ENCODE peak calls at places on chromosomes 7 and 10, in nine cellular contexts. X is brain microvascular endothelial cell, M is uterus, N is kidney epithelial cell, R is fibroblast of mammary gland, E is epithelial cell of esophagus, Q is NB4, V is HFF-Myc, W is suprapubic skin. D is an unnamed sample.

GRCh38 chr10:129525408-129525807 is 58.4 kb downstream of the MGMT start:
- DNase-seq in X (peak), M (peak), N (no peak), R (peak), E (peak), Q (no peak), V (peak), W (no peak), D (no peak)

GRCh38 chr10:89201345-89202032 is 5.6 kb downstream of the CH25H start:
- DNase-seq in X (no peak), M (no peak), N (no peak), R (peak), E (peak), Q (no peak), V (no peak), W (no peak), D (no peak)

GRCh38 chr7:6640246-6640721 is 3.2 kb downstream of the ZNF316 start:
- DNase-seq in X (peak), M (peak), N (no peak), R (peak), E (peak), Q (peak), V (peak), W (peak), D (no peak)

GRCh38 chr7:37908221-37908788 is 8.3 kb downstream of the SFRP4 start:
- DNase-seq in X (peak), M (no peak), N (no peak), R (peak), E (no peak), Q (no peak), V (no peak), W (no peak), D (no peak)

GRCh38 chr7:46032936-46033335 is 111.9 kb upstream of the IGFBP3 start:
- DNase-seq in X (peak), M (no peak), N (no peak), R (peak), E (peak), Q (no peak), V (no peak), W (no peak), D (no peak)

GRCh38 chr7:6359021-6359420 is 86.6 kb upstream of the CYTH3 start:
- DNase-seq in X (no peak), M (no peak), N (no peak), R (peak), E (no peak), Q (peak), V (no peak), W (no peak), D (no peak)

GRCh38 chr7:35676211-35676610 is 18.7 kb downstream of the HERPUD2 start:
- DNase-seq in X (no peak), M (no peak), N (no peak), R (no peak), E (no peak), Q (peak), V (no peak), W (no peak), D (no peak)

GRCh38 chr7:21507627-21508343 is 35.1 kb upstream of the DNAH11 start:
- DNase-seq in X (peak), M (no peak), N (no peak), R (peak), E (peak), Q (peak), V (peak), W (no peak), D (no peak)

GRCh38 chr7:100435401-100436304 is 644 bp downstream of the PPP1R35 start:
- DNase-seq in X (no peak), M (no peak), N (no peak), R (no peak), E (peak), Q (peak), V (no peak), W (no peak), D (peak)

GRCh38 chr10:91340613-91341362 is 69.4 kb upstream of the HECTD2 start:
- DNase-seq in X (peak), M (no peak), N (peak), R (peak), E (peak), Q (no peak), V (peak), W (no peak), D (no peak)

GRCh38 chr10:78342787-78343186 is 309.1 kb downstream of the RPS24 start:
- DNase-seq in X (no peak), M (peak), N (no peak), R (no peak), E (no peak), Q (no peak), V (no peak), W (peak), D (no peak)

GRCh38 chr10:61973169-61973568 is 71.7 kb downstream of the ARID5B start:
- DNase-seq in X (no peak), M (no peak), N (no peak), R (peak), E (no peak), Q (no peak), V (no peak), W (no peak), D (no peak)

DNA sequence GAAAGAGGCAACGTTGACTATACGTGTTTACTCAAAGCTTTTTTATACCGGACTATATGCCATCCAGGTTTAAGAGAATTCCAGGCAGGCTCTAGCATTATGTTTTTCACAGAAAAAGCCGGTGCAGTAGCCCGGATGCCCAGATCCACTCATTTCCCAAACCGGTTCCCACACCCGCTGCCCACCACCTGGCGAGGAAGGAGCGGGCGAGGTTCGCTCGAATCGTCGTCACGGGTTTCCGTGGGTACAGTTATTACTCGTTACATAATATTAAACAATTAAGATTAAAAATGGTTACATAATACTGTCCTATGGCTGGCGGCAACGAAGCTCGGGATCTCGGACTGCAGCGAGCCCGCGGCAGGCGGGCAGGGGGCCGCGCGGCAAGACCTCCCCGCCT is 802 bp downstream of the GRB10 start:
- DNase-seq in X (no peak), M (no peak), N (no peak), R (no peak), E (no peak), Q (no peak), V (no peak), W (no peak), D (no peak)
- H3K4me3 ChIP-seq in X (peak), M (no peak), N (peak), R (no peak), E (peak), Q (no peak), V (peak), W (peak), D (no peak)

DNA sequence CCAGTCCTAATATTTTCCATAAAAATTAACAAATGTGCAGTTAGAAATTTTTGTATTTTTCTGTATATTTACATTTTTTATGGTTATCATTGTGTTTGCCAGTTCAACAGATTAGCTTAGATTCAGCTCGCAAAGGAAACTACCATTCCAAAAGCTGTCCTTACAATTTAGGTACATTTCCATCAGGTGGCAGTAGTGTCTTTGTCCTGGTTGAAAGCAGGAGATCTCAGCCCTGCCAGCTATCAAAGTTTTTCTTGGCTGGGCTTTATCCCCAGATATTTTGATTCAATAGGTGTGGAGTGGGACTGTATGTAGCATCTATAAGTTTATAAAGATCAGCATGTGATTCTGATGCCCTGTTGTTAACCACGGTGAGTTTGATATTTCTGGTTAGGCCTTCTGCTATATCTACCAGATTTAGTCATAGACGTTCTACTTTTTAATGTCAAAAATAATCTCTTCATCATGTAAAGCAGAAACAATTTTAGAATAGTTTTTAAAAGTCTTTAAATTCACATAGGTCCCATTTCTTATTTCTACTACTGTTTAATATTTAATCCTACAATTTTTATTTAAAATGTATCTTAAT is 15.5 kb upstream of the ICA1 start:
- DNase-seq in X (no peak), M (no peak), N (no peak), R (no peak), E (peak), Q (peak), V (no peak), W (no peak), D (no peak)
- TF ChIP-seq CTCF in X (peak), M (no peak), N (no peak), R (peak), E (peak), Q (peak), V (no peak), W (no peak), D (peak)

DNA sequence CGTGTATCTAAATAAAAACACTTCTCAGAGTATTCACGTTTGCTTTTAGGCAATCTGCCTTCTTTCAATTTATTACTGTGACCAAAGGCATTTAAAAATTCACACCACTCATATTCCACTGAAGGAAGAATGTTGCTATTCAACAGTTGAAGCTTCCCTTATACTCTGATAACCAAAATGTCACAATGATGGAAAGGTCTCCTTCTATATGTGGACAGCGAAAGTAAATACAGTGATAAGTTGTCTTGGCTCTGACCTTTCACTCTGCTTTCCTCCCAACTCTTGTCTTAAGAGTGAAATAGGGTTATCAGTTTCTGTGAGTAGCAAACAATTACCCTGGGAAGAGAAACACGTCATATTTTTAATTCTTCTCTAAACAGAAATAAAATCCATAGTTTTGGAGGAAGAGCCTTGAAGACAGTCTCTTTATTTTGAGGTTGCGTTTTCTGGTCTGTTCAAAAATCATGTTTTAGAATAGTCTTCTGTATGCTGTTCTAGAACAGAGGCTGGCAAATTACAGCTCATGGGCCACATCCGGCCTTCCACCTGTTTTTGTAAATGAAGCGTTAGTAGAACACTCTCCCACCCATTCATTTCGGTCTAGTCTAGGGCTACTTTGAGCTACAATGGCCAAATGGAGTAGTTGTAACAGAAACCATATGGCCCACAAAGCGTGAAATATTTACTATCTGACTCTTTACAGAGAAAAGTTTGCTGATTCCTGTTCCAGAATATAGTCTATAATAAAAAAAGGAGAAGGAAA is 41.3 kb downstream of the ETV1 start:
- DNase-seq in X (no peak), M (no peak), N (no peak), R (no peak), E (no peak), Q (no peak), V (no peak), W (no peak), D (peak)
- H3K4me3 ChIP-seq in X (no peak), M (no peak), N (no peak), R (no peak), E (no peak), Q (no peak), V (no peak), W (no peak), D (no peak)

DNA sequence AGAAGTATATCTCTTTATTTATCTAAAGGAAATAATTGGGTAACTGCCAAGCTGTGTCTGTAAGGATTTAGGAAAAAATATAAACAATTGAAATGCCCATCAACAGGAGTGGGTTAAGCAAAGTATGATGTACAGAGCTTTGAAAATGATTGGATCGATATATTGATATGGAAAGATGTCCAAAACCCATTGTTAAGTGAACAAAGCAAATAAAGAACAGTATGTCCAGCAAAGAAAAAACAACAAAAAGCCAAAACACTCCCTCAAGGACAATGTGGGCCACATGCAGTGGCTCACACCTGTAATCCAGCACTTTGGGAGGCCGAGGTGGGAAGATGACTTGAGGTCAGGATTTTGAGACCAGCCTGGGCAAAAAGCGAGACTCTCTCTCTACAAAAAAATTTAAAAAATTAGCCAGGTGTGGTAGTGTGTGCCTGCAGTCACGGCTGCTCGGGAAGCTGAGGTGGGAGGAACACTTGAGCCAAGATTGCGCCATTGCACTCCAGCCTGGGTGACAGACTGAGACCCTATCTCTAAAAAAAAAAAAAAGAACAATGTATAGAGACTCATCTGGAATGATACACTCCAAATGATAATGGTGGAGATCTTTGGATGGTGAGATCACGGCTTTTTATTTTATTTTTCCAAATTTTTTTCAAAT is 37.9 kb downstream of the XRCC2 start:
- DNase-seq in X (no peak), M (no peak), N (no peak), R (no peak), E (no peak), Q (no peak), V (no peak), W (no peak), D (no peak)
- TF ChIP-seq CTCF in X (no peak), M (no peak), N (no peak), R (no peak), E (no peak), Q (no peak), V (no peak), W (no peak), D (no peak)

D was measured in GM06990.